ENCODE peak calls at places on chromosomes 5 and 9, in six cellular contexts. F is B cell, M is mesothelial cell of epicardium, N is AG09319, K is endothelial cell, I is cardiac fibroblast. D is an unnamed sample.

GRCh38 chr9:18238254-18238653 is 235.7 kb upstream of the ADAMTSL1 start:
- DNase-seq in F (no peak), M (no peak), N (no peak), K (no peak), I (peak), D (peak)

GRCh38 chr5:53302524-53302923 is 177.9 kb upstream of the FST start:
- DNase-seq in F (no peak), M (no peak), N (peak), K (no peak), I (peak), D (peak)

GRCh38 chr5:180126716-180127681 is 55.4 kb upstream of the RNF130 start:
- DNase-seq in F (peak), M (peak), N (no peak), K (peak), I (peak), D (no peak)

GRCh38 chr5:73981696-73982095 is 355.7 kb downstream of the ARHGEF28 start:
- DNase-seq in F (no peak), M (no peak), N (no peak), K (no peak), I (no peak), D (no peak)

GRCh38 chr9:35287986-35288515 is 126.2 kb downstream of the UNC13B start:
- DNase-seq in F (no peak), M (no peak), N (no peak), K (no peak), I (peak), D (no peak)

GRCh38 chr5:172775326-172776234 is 4.6 kb upstream of the DUSP1 start:
- DNase-seq in F (no peak), M (no peak), N (peak), K (no peak), I (peak), D (peak)

GRCh38 chr5:174872271-174872670 is 147.9 kb downstream of the MSX2 start:
- DNase-seq in F (no peak), M (no peak), N (no peak), K (no peak), I (peak), D (peak)

GRCh38 chr9:84322830-84323229 is 17.7 kb downstream of the SLC28A3 start:
- DNase-seq in F (no peak), M (no peak), N (no peak), K (no peak), I (peak), D (no peak)

GRCh38 chr5:14038341-14038959 is 94.0 kb upstream of the DNAH5 start:
- DNase-seq in F (no peak), M (no peak), N (peak), K (no peak), I (peak), D (peak)

GRCh38 chr9:129362287-129363098 is 184.4 kb upstream of the IER5L start:
- DNase-seq in F (no peak), M (no peak), N (no peak), K (no peak), I (no peak), D (no peak)

GRCh38 chr9:93902051-93902779 is 52.9 kb downstream of the BARX1 start:
- DNase-seq in F (no peak), M (peak), N (no peak), K (no peak), I (no peak), D (no peak)

GRCh38 chr5:92519717-92520632 is 1061.0 kb downstream of the NR2F1-AS1 start:
- DNase-seq in F (no peak), M (no peak), N (no peak), K (no peak), I (peak), D (no peak)

GRCh38 chr9:130194406-130194932 is 22.3 kb downstream of the NCS1 start:
- DNase-seq in F (no peak), M (no peak), N (no peak), K (no peak), I (no peak), D (no peak)

GRCh38 chr9:137129089-137129455 is 9.9 kb upstream of the GRIN1 start:
- DNase-seq in F (no peak), M (no peak), N (no peak), K (no peak), I (peak), D (no peak)

GRCh38 chr5:156394642-156395393 is 67.9 kb downstream of the SGCD start:
- DNase-seq in F (no peak), M (no peak), N (no peak), K (no peak), I (no peak), D (no peak)

GRCh38 chr5:16593013-16593412 is 23.8 kb downstream of the RETREG1 start:
- DNase-seq in F (no peak), M (no peak), N (no peak), K (no peak), I (peak), D (no peak)

GRCh38 chr5:55668356-55668755 is 43.8 kb downstream of the SLC38A9 start:
- DNase-seq in F (no peak), M (no peak), N (no peak), K (no peak), I (peak), D (peak)

GRCh38 chr5:76337949-76338589 is 65.0 kb upstream of the IQGAP2 start:
- DNase-seq in F (peak), M (peak), N (no peak), K (peak), I (peak), D (no peak)

GRCh38 chr5:90264930-90265857 is 144.4 kb downstream of the CETN3 start:
- DNase-seq in F (peak), M (peak), N (peak), K (peak), I (peak), D (peak)

GRCh38 chr9:121593066-121593465 is 58.4 kb upstream of the DAB2IP start:
- DNase-seq in F (no peak), M (no peak), N (no peak), K (no peak), I (no peak), D (no peak)

GRCh38 chr5:64417390-64417789 is 88.4 kb upstream of the RGS7BP start:
- DNase-seq in F (no peak), M (no peak), N (no peak), K (no peak), I (no peak), D (no peak)

GRCh38 chr5:122756263-122756911 is 18.5 kb upstream of the SNX2 start:
- DNase-seq in F (peak), M (no peak), N (peak), K (no peak), I (peak), D (peak)

GRCh38 chr5:68195137-68195536 is 20.4 kb upstream of the PIK3R1 start:
- DNase-seq in F (no peak), M (no peak), N (no peak), K (no peak), I (no peak), D (no peak)

GRCh38 chr5:34929720-34930526 is 564 bp downstream of the DNAJC21 start:
- DNase-seq in F (peak), M (peak), N (peak), K (peak), I (peak), D (no peak)

GRCh38 chr5:138354926-138355378 is 2.5 kb downstream of the KDM3B start:
- DNase-seq in F (peak), M (no peak), N (peak), K (peak), I (peak), D (peak)

GRCh38 chr9:81814794-81815464 is 113.3 kb upstream of the SPATA31D4 start:
- DNase-seq in F (no peak), M (no peak), N (no peak), K (no peak), I (peak), D (no peak)

GRCh38 chr5:90802695-90803317 is 244.2 kb downstream of the ADGRV1 start:
- DNase-seq in F (peak), M (no peak), N (no peak), K (peak), I (peak), D (no peak)

GRCh38 chr5:138271281-138271680 is 3.1 kb downstream of the GFRA3 start:
- DNase-seq in F (no peak), M (no peak), N (no peak), K (no peak), I (no peak), D (no peak)

GRCh38 chr5:59791602-59792001 is 101.9 kb downstream of the PDE4D start:
- DNase-seq in F (no peak), M (no peak), N (no peak), K (no peak), I (no peak), D (no peak)

GRCh38 chr9:125744616-125745387 is 2.4 kb upstream of the PBX3 start:
- DNase-seq in F (no peak), M (no peak), N (peak), K (no peak), I (peak), D (peak)

GRCh38 chr5:72204946-72205345 is 97.7 kb downstream of the MAP1B start:
- DNase-seq in F (no peak), M (no peak), N (no peak), K (no peak), I (peak), D (no peak)

GRCh38 chr5:132979367-132979935 is 16.0 kb upstream of the AFF4 start:
- DNase-seq in F (no peak), M (no peak), N (no peak), K (no peak), I (peak), D (no peak)

GRCh38 chr9:15707000-15707399 is 154.2 kb downstream of the CCDC171 start:
- DNase-seq in F (no peak), M (no peak), N (no peak), K (no peak), I (no peak), D (no peak)

DNA sequence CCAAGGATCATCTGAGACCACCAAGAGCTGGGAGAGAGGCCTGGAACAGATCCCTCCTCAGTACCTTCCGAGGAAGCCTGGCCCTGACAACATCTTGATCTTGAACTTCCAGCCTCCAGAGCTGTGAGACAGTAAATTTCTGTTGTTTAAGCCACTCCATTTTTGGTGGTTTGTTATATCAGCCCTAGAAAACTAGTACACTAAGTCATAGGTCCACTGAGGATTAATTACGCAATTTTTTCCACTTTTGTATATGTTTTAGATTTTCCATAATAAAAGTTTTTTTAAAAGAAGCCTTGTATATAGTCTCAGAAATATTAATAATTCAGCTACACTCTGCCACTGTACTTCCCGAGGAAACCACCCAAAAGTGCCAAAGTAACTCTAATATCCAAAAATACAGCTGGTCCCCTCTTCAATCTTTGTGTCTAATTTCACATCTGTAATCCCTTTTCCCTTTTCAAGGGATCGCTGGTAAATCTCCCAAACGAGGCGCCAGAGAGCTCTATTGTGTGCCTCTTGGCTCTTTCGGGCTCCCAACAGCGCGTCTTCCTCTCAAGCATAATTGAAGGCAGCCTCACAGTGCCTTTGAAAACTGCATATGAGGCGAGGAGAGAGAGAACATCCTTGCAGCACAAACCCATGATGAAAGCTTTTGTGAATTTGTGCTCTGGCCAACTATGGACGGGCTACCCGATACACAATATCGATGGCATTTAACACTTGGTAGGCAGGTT is 32.7 kb downstream of the PRUNE2 start:
- DNase-seq in F (no peak), M (no peak), N (no peak), K (peak), I (peak), D (no peak)
- TF ChIP-seq CTCF in F (no peak), M (no peak), N (no peak), K (no peak), I (peak), D (no peak)

GRCh38 chr5:154997746-154998145 is 15.8 kb upstream of the KIF4B start:
- DNase-seq in F (no peak), M (no peak), N (no peak), K (no peak), I (peak), D (no peak)

GRCh38 chr5:155001523-155001922 is 12.0 kb upstream of the KIF4B start:
- DNase-seq in F (no peak), M (no peak), N (no peak), K (no peak), I (no peak), D (no peak)

GRCh38 chr5:154993461-154993860 is 20.1 kb upstream of the KIF4B start:
- DNase-seq in F (no peak), M (no peak), N (no peak), K (no peak), I (no peak), D (no peak)

GRCh38 chr5:154999865-155000264 is 13.7 kb upstream of the KIF4B start:
- DNase-seq in F (no peak), M (no peak), N (no peak), K (no peak), I (no peak), D (no peak)

GRCh38 chr5:154995679-154996078 is 17.9 kb upstream of the KIF4B start:
- DNase-seq in F (no peak), M (no peak), N (no peak), K (peak), I (no peak), D (no peak)
- TF ChIP-seq CTCF in F (no peak), M (no peak), N (no peak), K (peak), I (no peak), D (no peak)

DNA sequence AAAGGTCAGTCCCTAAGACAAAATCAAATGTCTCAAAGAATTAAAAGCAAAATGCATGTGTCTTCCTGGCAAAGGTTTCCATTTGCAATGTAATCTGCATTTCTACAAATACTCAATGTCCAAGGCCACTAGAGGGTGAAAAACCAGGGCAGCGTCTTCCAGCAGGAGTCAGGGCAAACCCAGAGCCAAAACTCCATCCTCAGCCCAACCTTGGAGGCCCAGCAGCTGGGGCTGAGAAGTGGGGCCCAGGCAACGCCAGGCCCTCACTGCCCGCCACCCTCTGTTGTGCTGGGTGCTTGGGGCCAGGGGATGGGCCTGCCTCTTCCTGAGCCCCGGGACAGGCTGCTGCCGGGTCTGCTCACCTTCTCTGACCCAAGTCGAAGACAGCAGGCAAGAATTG is 200.1 kb downstream of the PAX5 start:
- DNase-seq in F (no peak), M (no peak), N (no peak), K (no peak), I (no peak), D (no peak)
- TF ChIP-seq CTCF in F (no peak), M (no peak), N (no peak), K (no peak), I (no peak), D (no peak)

DNA sequence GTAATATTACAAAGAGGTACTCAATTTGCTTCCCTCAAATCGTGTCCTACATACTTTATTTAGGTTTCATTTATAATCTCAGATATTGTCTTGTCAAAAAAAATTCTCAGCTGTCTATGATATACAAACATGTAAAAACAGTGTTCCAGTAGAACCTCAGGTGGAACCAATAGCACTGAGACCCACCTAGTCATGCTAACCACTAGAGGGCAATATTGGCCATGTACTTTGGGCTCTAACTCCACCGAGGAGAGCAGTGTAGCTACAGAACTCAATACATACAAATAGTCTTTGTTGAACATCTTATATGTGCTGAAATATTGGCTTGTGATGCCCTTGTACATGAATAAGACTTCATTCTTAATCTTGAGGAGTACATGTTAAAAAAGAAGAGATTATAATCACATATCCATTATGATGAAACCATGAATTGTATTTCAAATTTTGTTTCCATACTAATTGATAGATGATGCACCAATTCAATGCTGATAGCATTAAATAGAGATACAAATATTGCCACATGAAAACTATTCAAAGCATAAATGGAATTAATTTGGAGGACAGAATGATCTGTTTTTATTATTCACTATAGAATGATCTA is 71.2 kb upstream of the CNTLN start:
- DNase-seq in F (peak), M (no peak), N (peak), K (peak), I (peak), D (peak)
- TF ChIP-seq CTCF in F (peak), M (peak), N (peak), K (peak), I (peak), D (peak)

GRCh38 chr5:139847790-139848507 is 52.3 kb downstream of the PSD2 start:
- DNase-seq in F (peak), M (peak), N (no peak), K (peak), I (peak), D (no peak)
- TF ChIP-seq CTCF in F (peak), M (no peak), N (no peak), K (no peak), I (no peak), D (no peak)

DNA sequence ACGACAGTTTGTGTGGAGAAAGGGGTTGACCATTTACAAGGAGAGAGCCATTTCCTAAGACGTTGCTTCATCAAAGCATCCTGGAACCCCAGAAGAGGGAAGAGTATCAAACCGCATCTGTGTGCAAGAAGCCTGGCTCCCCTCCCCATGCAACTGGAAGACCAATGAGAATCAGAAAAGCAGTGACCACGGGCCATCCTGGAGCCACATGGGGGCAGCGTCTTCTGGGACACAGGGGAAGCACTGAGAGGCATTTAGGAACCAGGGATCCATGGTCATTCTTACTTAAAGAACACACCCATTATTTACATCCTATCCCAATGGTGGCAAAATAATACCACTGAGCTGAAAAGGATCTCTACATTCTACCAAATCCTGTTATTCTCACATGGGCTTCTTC is 29.3 kb downstream of the SEMA5A start:
- DNase-seq in F (no peak), M (no peak), N (no peak), K (peak), I (no peak), D (no peak)
- TF ChIP-seq CTCF in F (no peak), M (no peak), N (no peak), K (no peak), I (no peak), D (no peak)

GRCh38 chr9:133604856-133605255 is 4.3 kb downstream of the FAM163B start:
- DNase-seq in F (no peak), M (no peak), N (no peak), K (no peak), I (no peak), D (no peak)
- TF ChIP-seq CTCF in F (no peak), M (no peak), N (no peak), K (no peak), I (no peak), D (no peak)

GRCh38 chr5:31197183-31197582 is 3.7 kb downstream of the CDH6 start:
- DNase-seq in F (no peak), M (no peak), N (peak), K (no peak), I (peak), D (peak)

GRCh38 chr5:31193591-31194457 is at the start of gene CDH6:
- DNase-seq in F (no peak), M (peak), N (peak), K (peak), I (peak), D (no peak)

GRCh38 chr5:31194458-31194808 is 947 bp downstream of the CDH6 start:
- DNase-seq in F (no peak), M (no peak), N (no peak), K (no peak), I (peak), D (no peak)

GRCh38 chr5:31194892-31195291 is 1.4 kb downstream of the CDH6 start:
- DNase-seq in F (no peak), M (no peak), N (no peak), K (no peak), I (peak), D (no peak)

GRCh38 chr5:31196309-31196708 is 2.8 kb downstream of the CDH6 start:
- DNase-seq in F (no peak), M (no peak), N (peak), K (no peak), I (peak), D (no peak)
- TF ChIP-seq CTCF in F (no peak), M (no peak), N (peak), K (no peak), I (no peak), D (no peak)

DNA sequence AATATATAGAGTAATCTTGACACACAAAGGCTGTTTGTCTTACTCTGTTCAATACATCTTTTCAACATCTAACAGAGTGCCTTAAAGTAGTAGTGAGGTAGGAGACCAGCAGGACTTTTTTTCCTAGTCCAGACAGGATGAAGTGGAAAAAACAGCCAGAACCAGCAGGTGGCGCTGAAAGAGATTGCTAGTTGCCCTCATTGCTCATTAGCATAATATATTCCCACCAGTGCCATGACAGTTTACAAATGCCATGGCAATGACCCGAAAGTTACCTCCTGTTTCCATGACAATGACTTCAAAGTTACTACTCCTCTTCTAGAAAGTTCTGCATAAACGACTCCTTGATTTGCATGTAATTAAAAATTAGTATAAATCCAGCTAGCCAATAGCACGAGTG is 387.4 kb downstream of the ACTL7B start:
- DNase-seq in F (peak), M (no peak), N (no peak), K (peak), I (peak), D (no peak)
- TF ChIP-seq CTCF in F (peak), M (peak), N (peak), K (peak), I (peak), D (peak)